ENCODE peak calls at places on chromosomes 13 and 19, in seven cellular contexts. G is H1, A is PC-9, R is neural progenitor cell, H is mammary epithelial cell, I is fibroblast of lung, X is astrocyte. D is an unnamed sample.

GRCh38 chr19:49549045-49549444 is 21.2 kb downstream of the RCN3 start:
- DNase-seq in G (no peak), A (no peak), R (no peak), H (no peak), I (no peak), X (no peak), D (no peak)

GRCh38 chr13:94342436-94343242 is 136.8 kb downstream of the DCT start:
- DNase-seq in G (no peak), A (no peak), R (no peak), H (no peak), I (no peak), X (peak; percentile 56), D (no peak)

GRCh38 chr13:82356667-82357066 is 1525.6 kb downstream of the SLITRK1 start:
- DNase-seq in G (no peak), A (no peak), R (peak; percentile 4), H (no peak), I (peak; percentile 55), X (no peak), D (no peak)

GRCh38 chr13:29621841-29622240 is 26.4 kb upstream of the SLC7A1 start:
- DNase-seq in G (no peak), A (no peak), R (no peak), H (no peak), I (no peak), X (peak; percentile 35), D (no peak)

GRCh38 chr13:58680115-58680514 is 1048.6 kb downstream of the PCDH17 start:
- DNase-seq in G (no peak), A (no peak), R (peak; percentile 48), H (no peak), I (no peak), X (no peak), D (peak; percentile 5)

GRCh38 chr13:45207319-45207718 is 6.5 kb upstream of the KCTD4 start:
- DNase-seq in G (no peak), A (no peak), R (no peak), H (no peak), I (no peak), X (no peak), D (no peak)

GRCh38 chr13:108230377-108230776 is 12.2 kb downstream of the ABHD13 start:
- DNase-seq in G (no peak), A (no peak), R (no peak), H (no peak), I (no peak), X (no peak), D (no peak)

GRCh38 chr19:6092329-6093286 is 17.7 kb downstream of the RFX2 start:
- DNase-seq in G (no peak), A (peak; percentile 85), R (peak; percentile 58), H (peak; percentile 97), I (peak; percentile 71), X (peak; percentile 84), D (peak; percentile 94)

GRCh38 chr13:25046985-25047660 is 48.8 kb upstream of the PABPC3 start:
- DNase-seq in G (peak; percentile 80), A (no peak), R (peak; percentile 83), H (peak; percentile 26), I (peak; percentile 8), X (peak; percentile 26), D (peak; percentile 43)

GRCh38 chr13:21074601-21075302 is 13.4 kb upstream of the LATS2 start:
- DNase-seq in G (peak; percentile 46), A (no peak), R (no peak), H (no peak), I (peak; percentile 32), X (no peak), D (no peak)

GRCh38 chr19:10718205-10719196 is 622 bp downstream of the DNM2 start:
- DNase-seq in G (peak; percentile 72), A (no peak), R (peak; percentile 71), H (peak; percentile 31), I (peak; percentile 21), X (peak; percentile 8), D (peak; percentile 74)

GRCh38 chr13:44075113-44075512 is 195.4 kb downstream of the LACC1 start:
- DNase-seq in G (no peak), A (no peak), R (no peak), H (no peak), I (no peak), X (no peak), D (peak; percentile 34)

GRCh38 chr13:76832258-76832988 is 53.8 kb downstream of the KCTD12 start:
- DNase-seq in G (no peak), A (no peak), R (no peak), H (no peak), I (no peak), X (no peak), D (peak; percentile 28)

GRCh38 chr19:5547881-5548280 is 19.9 kb downstream of the TINCR start:
- DNase-seq in G (peak; percentile 56), A (peak; percentile 48), R (peak; percentile 53), H (peak; percentile 46), I (peak; percentile 38), X (no peak), D (peak; percentile 38)

GRCh38 chr19:47176627-47177090 is 46.0 kb downstream of the SAE1 start:
- DNase-seq in G (no peak), A (no peak), R (no peak), H (peak; percentile 74), I (peak; percentile 83), X (peak; percentile 96), D (no peak)

GRCh38 chr19:39264306-39265290 is 3.6 kb upstream of the IFNL2 start:
- DNase-seq in G (peak; percentile 77), A (no peak), R (peak; percentile 76), H (no peak), I (no peak), X (no peak), D (peak; percentile 49)

GRCh38 chr13:41411536-41411935 is 45.8 kb upstream of the RGCC start:
- DNase-seq in G (no peak), A (no peak), R (peak; percentile 57), H (peak; percentile 42), I (peak; percentile 77), X (peak; percentile 48), D (peak; percentile 55)

GRCh38 chr19:18062043-18062442 is 24.7 kb downstream of the IL12RB1 start:
- DNase-seq in G (no peak), A (no peak), R (no peak), H (no peak), I (no peak), X (no peak), D (no peak)

GRCh38 chr13:42836930-42837329 is 55.5 kb downstream of the FAM216B start:
- DNase-seq in G (no peak), A (no peak), R (peak; percentile 25), H (no peak), I (peak; percentile 89), X (peak; percentile 7), D (peak; percentile 67)

GRCh38 chr19:8831832-8832131 is 322 bp downstream of the ZNF558 start:
- DNase-seq in G (peak; percentile 42), A (no peak), R (no peak), H (no peak), I (no peak), X (no peak), D (no peak)

GRCh38 chr19:8835446-8835845 is 3.3 kb downstream of the MBD3L1 start:
- DNase-seq in G (no peak), A (no peak), R (no peak), H (no peak), I (no peak), X (no peak), D (no peak)

GRCh38 chr19:8832132-8833021 is at the start of the genes MBD3L1 and ZNF558:
- DNase-seq in G (peak; percentile 80), A (peak; percentile 97), R (peak; percentile 97), H (peak; percentile 95), I (peak; percentile 99), X (peak; percentile 95), D (peak; percentile 98)

GRCh38 chr19:8827277-8827676 is 4.8 kb downstream of the ZNF558 start:
- DNase-seq in G (no peak), A (no peak), R (no peak), H (no peak), I (no peak), X (no peak), D (no peak)

GRCh38 chr19:8831373-8831772 is 731 bp downstream of the ZNF558 start:
- DNase-seq in G (no peak), A (no peak), R (peak; percentile 3), H (no peak), I (no peak), X (no peak), D (no peak)
- H3K4me3 ChIP-seq in G (peak overlapping the region; percentile 72), A (peak overlapping the region; percentile 87), R (peak overlapping the region; percentile 85), H (peak overlapping the region; percentile 48), I (peak overlapping the region; percentile 83), X (peak overlapping the region; percentile 77), D (peak overlapping the region; percentile 83)

GRCh38 chr13:69585656-69586055 is 522.0 kb upstream of the ATXN8OS start:
- DNase-seq in G (no peak), A (no peak), R (no peak), H (no peak), I (no peak), X (no peak), D (no peak)
- TF ChIP-seq CTCF in G (peak; percentile 23), A (no peak), R (peak; percentile 40), H (peak; percentile 32), I (no peak), X (no peak), D (peak; percentile 26)

GRCh38 chr19:42176990-42177685 is 40.3 kb downstream of the DEDD2 start:
- DNase-seq in G (peak; percentile 87), A (peak; percentile 58), R (peak; percentile 96), H (peak; percentile 76), I (peak; percentile 69), X (peak; percentile 72), D (peak; percentile 91)

GRCh38 chr19:42176649-42176989 is 40.9 kb downstream of the DEDD2 start:
- DNase-seq in G (peak; percentile 67), A (no peak), R (peak; percentile 76), H (no peak), I (no peak), X (peak; percentile 8), D (no peak)

GRCh38 chr19:42179501-42179817 is 38.0 kb downstream of the DEDD2 start:
- DNase-seq in G (no peak), A (no peak), R (peak; percentile 79), H (no peak), I (no peak), X (no peak), D (no peak)

GRCh38 chr19:42177686-42178019 is 39.8 kb downstream of the DEDD2 start:
- DNase-seq in G (no peak), A (no peak), R (no peak), H (no peak), I (no peak), X (no peak), D (no peak)

DNA sequence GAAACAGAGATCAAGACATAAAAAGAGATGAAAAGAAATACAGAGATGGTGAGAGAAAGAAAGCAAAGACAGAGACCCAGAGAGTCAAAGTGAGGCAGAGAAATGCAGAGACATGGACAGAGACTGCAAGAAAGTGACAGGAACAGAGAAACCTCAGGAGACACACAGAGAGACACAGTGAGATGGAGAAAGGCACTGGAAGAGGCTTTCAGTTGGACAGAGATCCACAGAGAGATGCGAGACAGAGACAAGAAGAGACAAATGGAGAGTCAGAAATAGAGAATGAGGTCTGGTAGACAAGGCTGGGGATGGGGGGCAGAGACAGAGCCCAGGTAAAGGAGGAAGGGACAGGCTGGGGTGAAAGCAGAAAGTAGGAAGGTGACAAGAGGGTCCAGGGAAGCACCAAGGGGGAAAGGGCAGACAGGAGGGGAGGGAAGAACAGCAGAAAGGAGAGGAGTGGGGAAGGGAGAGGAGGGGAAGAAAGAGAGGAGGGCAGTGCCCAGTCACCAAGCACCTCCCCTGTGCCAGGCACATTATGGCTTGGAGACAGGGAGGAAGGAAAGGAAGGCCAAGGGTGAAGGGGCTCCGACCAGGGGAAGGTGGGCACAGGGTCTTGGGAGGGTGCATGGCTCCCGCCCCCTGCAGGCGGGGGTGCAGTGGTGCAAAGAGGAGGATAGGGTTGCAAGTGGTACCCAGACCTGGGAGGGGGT is 38.5 kb downstream of the DEDD2 start:
- DNase-seq in G (peak; percentile 82), A (no peak), R (no peak), H (no peak), I (no peak), X (no peak), D (no peak)
- TF ChIP-seq EZH2 in G (no peak), A (no peak), R (no peak), H (peak; percentile 52), I (peak; percentile 59), X (peak; percentile 49), D (no peak)

GRCh38 chr19:29945017-29945416 is 3.0 kb downstream of the URI1 start:
- DNase-seq in G (no peak), A (no peak), R (no peak), H (no peak), I (no peak), X (no peak), D (no peak)
- H3K4me3 ChIP-seq in G (no peak overlapping the region), A (no peak overlapping the region), R (no peak overlapping the region), H (no peak overlapping the region), I (peak overlapping the region; percentile 41), X (no peak overlapping the region), D (no peak overlapping the region)

D was measured in hepatocyte.